ENCODE peak calls at places on chromosomes 3 and 15, in eight cellular contexts. U is AG09309; Z is activated CD8-positive, alpha-beta memory T cell treated with anti-CD3 and anti-CD28 coated beads for 48 hours; W is GM20000; E is bronchial epithelial cell; C is HTR-8/SVneo; H is renal cortical epithelial cell; T is psoas muscle. S is an unnamed sample.

GRCh38 chr3:105780114-105780513 is 88.7 kb downstream of the CBLB start:
- DNase-seq in E (no peak), W (no peak), U (peak; percentile 21), T (no peak), Z (no peak), C (no peak), H (peak; percentile 24), S (no peak)

GRCh38 chr3:134336587-134336986 is 37.7 kb downstream of the AMOTL2 start:
- DNase-seq in W (no peak), C (peak; percentile 70), E (peak; percentile 81), Z (no peak), U (peak; percentile 72), H (peak; percentile 84), T (no peak), S (no peak)

GRCh38 chr15:51907136-51907862 is 64.3 kb downstream of the LEO1 start:
- DNase-seq in T (no peak), U (no peak), E (peak; percentile 87), W (no peak), C (no peak), H (peak; percentile 78), Z (no peak), S (no peak)

GRCh38 chr15:96325579-96326331 is 4.7 kb upstream of the NR2F2 start:
- DNase-seq in Z (no peak), U (no peak), H (peak; percentile 64), T (no peak), C (no peak), E (peak; percentile 66), W (peak; percentile 14), S (no peak)

GRCh38 chr15:75620776-75621536 is 4.6 kb downstream of the SNUPN start:
- DNase-seq in Z (no peak), W (no peak), H (peak; percentile 16), U (peak; percentile 89), C (no peak), E (peak; percentile 63), T (peak; percentile 81), S (no peak)

GRCh38 chr3:46406786-46407611 is at the start of the genes CCR5AS and CCRL2:
- DNase-seq in H (no peak), W (peak; percentile 61), E (peak; percentile 52), Z (no peak), C (peak; percentile 43), U (no peak), T (peak; percentile 37), S (no peak)

GRCh38 chr3:69052567-69052898 is 400 bp upstream of the TMF1 start:
- DNase-seq in C (no peak), T (no peak), E (no peak), H (no peak), U (no peak), Z (no peak), W (no peak), S (no peak)

GRCh38 chr3:3798641-3799113 is 554 bp upstream of the LRRN1 start:
- DNase-seq in Z (peak; percentile 19), E (no peak), W (peak; percentile 49), T (peak; percentile 15), H (no peak), C (no peak), U (no peak), S (no peak)

GRCh38 chr3:8490079-8490552 is 11.5 kb upstream of the LMCD1 start:
- DNase-seq in Z (no peak), C (peak; percentile 68), T (peak; percentile 30), W (no peak), U (peak; percentile 94), E (peak; percentile 85), H (peak; percentile 86), S (no peak)

GRCh38 chr15:71115567-71116351 is 488 bp downstream of the THSD4 start:
- DNase-seq in W (peak; percentile 47), E (peak; percentile 50), U (no peak), T (peak; percentile 42), C (peak; percentile 51), H (peak; percentile 56), Z (no peak), S (no peak)

GRCh38 chr3:159416854-159417253 is 571.8 kb upstream of the IL12A start:
- DNase-seq in C (peak; percentile 26), W (no peak), E (no peak), T (no peak), U (no peak), H (peak; percentile 2), Z (no peak), S (no peak)

GRCh38 chr15:88630141-88630721 is 8.6 kb upstream of the ISG20 start:
- DNase-seq in Z (no peak), E (peak; percentile 55), T (no peak), H (peak; percentile 43), C (no peak), U (no peak), W (no peak), S (no peak)

GRCh38 chr3:181724432-181724740 is 12.7 kb downstream of the SOX2 start:
- DNase-seq in C (no peak), W (no peak), H (no peak), U (no peak), E (no peak), Z (no peak), T (no peak), S (no peak)

GRCh38 chr15:25184356-25185155 is 229.8 kb downstream of the SNRPN start:
- DNase-seq in Z (no peak), H (no peak), C (no peak), U (no peak), W (no peak), T (peak; percentile 1), E (no peak), S (no peak)

GRCh38 chr15:71237456-71238188 is 122.4 kb downstream of the THSD4 start:
- DNase-seq in C (peak; percentile 90), Z (no peak), U (peak; percentile 92), H (peak; percentile 90), T (peak; percentile 26), W (no peak), E (peak; percentile 99), S (no peak)

GRCh38 chr3:141129049-141130038 is 78.2 kb downstream of the SPSB4 start:
- DNase-seq in W (no peak), E (no peak), T (no peak), C (no peak), U (no peak), H (no peak), Z (no peak), S (no peak)

GRCh38 chr3:46866720-46867549 is 3.7 kb upstream of the MYL3 start:
- DNase-seq in U (no peak), H (no peak), Z (peak; percentile 95), T (peak; percentile 86), C (peak; percentile 71), W (peak; percentile 87), E (peak; percentile 26), S (peak; percentile 69)

GRCh38 chr3:174097686-174098085 is 700.1 kb downstream of the NLGN1 start:
- DNase-seq in E (peak; percentile 1), H (no peak), W (no peak), T (no peak), C (no peak), U (no peak), Z (no peak), S (no peak)

GRCh38 chr3:138375446-138375845 is 27.1 kb downstream of the MRAS start:
- DNase-seq in E (no peak), H (no peak), T (no peak), U (no peak), C (no peak), W (no peak), Z (no peak), S (no peak)

GRCh38 chr3:167941234-167941995 is 154.3 kb downstream of the GOLIM4 start:
- DNase-seq in E (peak; percentile 34), H (peak; percentile 37), Z (no peak), U (peak; percentile 71), W (no peak), C (no peak), T (no peak), S (no peak)

GRCh38 chr15:37100109-37100873 is at the start of gene MEIS2:
- DNase-seq in W (peak; percentile 85), H (peak; percentile 29), E (peak; percentile 71), C (peak; percentile 81), T (peak; percentile 92), Z (no peak), U (peak; percentile 87), S (peak; percentile 89)